ENCODE peak calls at places on chromosomes 3 and 15, in five cellular contexts. M, N, U, S and P are unnamed samples.

GRCh38 chr3:188239035-188239434 is 85.1 kb downstream of the LPP start:
- DNase-seq in U (no peak), M (no peak), S (no peak), N (no peak), P (no peak)

GRCh38 chr3:103126111-103126510 is 691.3 kb downstream of the ZPLD1 start:
- DNase-seq in S (no peak), N (no peak), U (no peak), M (no peak), P (no peak)

GRCh38 chr3:9681723-9682081 is 21.9 kb upstream of the CPNE9 start:
- DNase-seq in S (no peak), U (no peak), M (no peak), N (no peak), P (no peak)

GRCh38 chr3:139378587-139378986 is 10.9 kb downstream of the COPB2 start:
- DNase-seq in S (no peak), U (peak; percentile 82), M (no peak), N (no peak), P (no peak)

GRCh38 chr15:40803688-40804087 is 3.2 kb upstream of the ZFYVE19 start:
- DNase-seq in N (no peak), M (no peak), S (no peak), U (no peak), P (no peak)

GRCh38 chr3:138724433-138724832 is 110.3 kb downstream of the PIK3CB start:
- DNase-seq in U (no peak), M (no peak), N (no peak), S (no peak), P (no peak)

GRCh38 chr3:40779039-40779438 is 254.3 kb downstream of the ZNF621 start:
- DNase-seq in N (no peak), M (no peak), U (no peak), S (no peak), P (no peak)

GRCh38 chr3:37559461-37559860 is 302.2 kb upstream of the CTDSPL start:
- DNase-seq in N (no peak), M (no peak), U (peak; percentile 7), S (no peak), P (no peak)

GRCh38 chr15:67176195-67176971 is 78.1 kb downstream of the AAGAB start:
- DNase-seq in M (no peak), U (peak; percentile 79), N (no peak), S (no peak), P (no peak)

GRCh38 chr3:99626415-99626788 is 12.0 kb upstream of the COL8A1 start:
- DNase-seq in M (no peak), N (no peak), S (no peak), U (no peak), P (no peak)

GRCh38 chr3:46974421-46975227 is 1.9 kb downstream of the CCDC12 start:
- DNase-seq in N (no peak), S (no peak), U (no peak), M (no peak), P (no peak)

GRCh38 chr15:50238263-50238662 is 27.3 kb downstream of the HDC start:
- DNase-seq in U (no peak), S (no peak), M (no peak), N (no peak), P (no peak)

GRCh38 chr3:128681277-128681829 is 30.7 kb upstream of the RPN1 start:
- DNase-seq in S (no peak), N (no peak), U (no peak), M (no peak), P (no peak)

GRCh38 chr3:20060924-20061323 is 20.7 kb downstream of the KAT2B start:
- DNase-seq in M (no peak), U (no peak), S (no peak), N (no peak), P (no peak)

GRCh38 chr3:133835961-133836360 is 30.3 kb downstream of the SRPRB start:
- DNase-seq in M (no peak), U (no peak), N (no peak), S (no peak), P (no peak)